ENCODE peak calls at places on chromosomes 12 and 14, in eight cellular contexts. P is C1 segment of cervical spinal cord; L is nephron progenitor cell; D is AG04450; O is NCI-H345; Q is iPS DF 6.9; U is activated naive CD4-positive, alpha-beta T cell treated with anti-CD3 and anti-CD28 coated beads, Interleukin-2, amount 50 U/mL, for 16 hours; X is Calu3. W is an unnamed sample.

GRCh38 chr12:124868252-124868965 is 4.7 kb upstream of the SCARB1 start:
- DNase-seq in P (no peak), L (no peak), D (no peak), O (no peak), Q (no peak), U (no peak), X (no peak), W (no peak)

GRCh38 chr14:91983571-91983970 is 36.1 kb upstream of the FBLN5 start:
- DNase-seq in P (no peak), L (no peak), D (no peak), O (no peak), Q (no peak), U (no peak), X (no peak), W (no peak)

GRCh38 chr12:106682594-106683234 is 91.8 kb upstream of the RIC8B start:
- DNase-seq in P (no peak), L (no peak), D (no peak), O (no peak), Q (no peak), U (no peak), X (no peak), W (peak)

GRCh38 chr14:104546591-104547309 is 32.8 kb upstream of the C14orf180 start:
- DNase-seq in P (no peak), L (no peak), D (no peak), O (no peak), Q (no peak), U (no peak), X (no peak), W (no peak)

GRCh38 chr14:56514663-56515371 is 64.8 kb upstream of the TMEM260 start:
- DNase-seq in P (no peak), L (no peak), D (no peak), O (no peak), Q (no peak), U (no peak), X (no peak), W (no peak)

GRCh38 chr14:55832122-55832911 is 252.3 kb downstream of the KTN1 start:
- DNase-seq in P (no peak), L (no peak), D (peak), O (no peak), Q (no peak), U (no peak), X (peak), W (peak)

GRCh38 chr12:105420659-105421240 is 90.3 kb downstream of the C12orf75 start:
- DNase-seq in P (no peak), L (peak), D (peak), O (peak), Q (peak), U (peak), X (peak), W (peak)

GRCh38 chr12:111446631-111447570 is 41.2 kb downstream of the SH2B3 start:
- DNase-seq in P (no peak), L (no peak), D (no peak), O (no peak), Q (no peak), U (no peak), X (no peak), W (peak)

GRCh38 chr12:15323530-15323929 is 1.2 kb downstream of the PTPRO start:
- DNase-seq in P (no peak), L (no peak), D (no peak), O (no peak), Q (no peak), U (no peak), X (no peak), W (no peak)

GRCh38 chr12:1083888-1084262 is 92.9 kb downstream of the ERC1 start:
- DNase-seq in P (no peak), L (no peak), D (peak), O (peak), Q (no peak), U (no peak), X (no peak), W (peak)

GRCh38 chr12:129870796-129871195 is 33.0 kb downstream of the TMEM132D start:
- DNase-seq in P (no peak), L (no peak), D (no peak), O (no peak), Q (no peak), U (no peak), X (no peak), W (no peak)

GRCh38 chr12:48105321-48105866 is 485 bp downstream of the SENP1 start:
- DNase-seq in P (no peak), L (no peak), D (no peak), O (no peak), Q (no peak), U (peak), X (no peak), W (peak)

GRCh38 chr12:109082751-109083150 is 10.5 kb downstream of the ALKBH2 start:
- DNase-seq in P (no peak), L (no peak), D (no peak), O (no peak), Q (no peak), U (no peak), X (no peak), W (no peak)

GRCh38 chr12:124543052-124543590 is 24.3 kb downstream of the NCOR2 start:
- DNase-seq in P (no peak), L (peak), D (no peak), O (no peak), Q (no peak), U (no peak), X (peak), W (peak)

GRCh38 chr12:93376436-93377251 is 1.1 kb upstream of the NUDT4 start:
- DNase-seq in P (no peak), L (peak), D (no peak), O (no peak), Q (no peak), U (no peak), X (no peak), W (no peak)

GRCh38 chr12:12628013-12628412 is 16.3 kb downstream of the CREBL2 start:
- DNase-seq in P (no peak), L (no peak), D (no peak), O (no peak), Q (no peak), U (no peak), X (no peak), W (no peak)

GRCh38 chr14:74836251-74836957 is 39.5 kb downstream of the PROX2 start:
- DNase-seq in P (no peak), L (no peak), D (no peak), O (no peak), Q (no peak), U (no peak), X (no peak), W (no peak)

GRCh38 chr12:106135781-106136180 is 3.0 kb downstream of the NUAK1 start:
- DNase-seq in P (no peak), L (no peak), D (no peak), O (no peak), Q (no peak), U (no peak), X (no peak), W (peak)

GRCh38 chr12:100666588-100666987 is 93.1 kb downstream of the GAS2L3 start:
- DNase-seq in P (no peak), L (no peak), D (no peak), O (no peak), Q (no peak), U (no peak), X (no peak), W (no peak)

GRCh38 chr14:77100961-77101360 is 2.9 kb downstream of the CIPC start:
- DNase-seq in P (no peak), L (no peak), D (no peak), O (no peak), Q (no peak), U (no peak), X (no peak), W (peak)

GRCh38 chr12:99444859-99445316 is 202.7 kb upstream of the GARIN6 start:
- DNase-seq in P (no peak), L (no peak), D (no peak), O (no peak), Q (no peak), U (no peak), X (no peak), W (no peak)

GRCh38 chr12:6233121-6233971 is 33.1 kb downstream of the CD9 start:
- DNase-seq in P (no peak), L (no peak), D (no peak), O (no peak), Q (no peak), U (no peak), X (no peak), W (no peak)

GRCh38 chr12:109286252-109286651 is 22.8 kb downstream of the FOXN4 start:
- DNase-seq in P (no peak), L (no peak), D (no peak), O (no peak), Q (no peak), U (no peak), X (no peak), W (no peak)

GRCh38 chr12:26156201-26156871 is 31.5 kb upstream of the BHLHE41 start:
- DNase-seq in P (no peak), L (no peak), D (no peak), O (no peak), Q (no peak), U (no peak), X (no peak), W (peak)

GRCh38 chr14:35688427-35688826 is 120.7 kb downstream of the RALGAPA1 start:
- DNase-seq in P (no peak), L (no peak), D (no peak), O (no peak), Q (no peak), U (no peak), X (no peak), W (no peak)

GRCh38 chr12:54988402-54989054 is 4.0 kb upstream of the TESPA1 start:
- DNase-seq in P (no peak), L (no peak), D (no peak), O (peak), Q (no peak), U (no peak), X (peak), W (peak)

W was measured in lung microvascular endothelial cell.